ENCODE peak calls at places on chromosomes 1 and 21, in five cellular contexts. One of them, this sample, is unnamed.

GRCh38 chr1:172902861-172903381 is 147.8 kb downstream of the TNFSF18 start:
- DNase-seq in mesenchymal stem cell: peak
- DNase-seq in H1: no peak
- DNase-seq in H9: no peak
- DNase-seq in trophoblast cell: no peak
- DNase-seq in this sample: no peak

GRCh38 chr1:72111662-72112061 is 170.7 kb downstream of the NEGR1 start:
- DNase-seq in H9: no peak
- DNase-seq in mesenchymal stem cell: no peak
- DNase-seq in trophoblast cell: no peak
- DNase-seq in H1: no peak
- DNase-seq in this sample: no peak

GRCh38 chr1:211327341-211327921 is 798 bp downstream of the TRAF5 start:
- DNase-seq in trophoblast cell: peak
- DNase-seq in H9: peak
- DNase-seq in mesenchymal stem cell: peak
- DNase-seq in H1: no peak
- DNase-seq in this sample: no peak

GRCh38 chr1:243407284-243408018 is 151.6 kb downstream of the SDCCAG8 start:
- DNase-seq in trophoblast cell: peak
- DNase-seq in mesenchymal stem cell: peak
- DNase-seq in H9: no peak
- DNase-seq in H1: no peak
- DNase-seq in this sample: no peak

GRCh38 chr1:154609398-154610380 is 1.7 kb upstream of the ADAR start:
- DNase-seq in H1: peak
- DNase-seq in H9: peak
- DNase-seq in trophoblast cell: peak
- DNase-seq in mesenchymal stem cell: peak
- DNase-seq in this sample: no peak

GRCh38 chr1:86821956-86822355 is 92.0 kb downstream of the SELENOF start:
- DNase-seq in mesenchymal stem cell: no peak
- DNase-seq in trophoblast cell: no peak
- DNase-seq in H9: no peak
- DNase-seq in H1: no peak
- DNase-seq in this sample: no peak

GRCh38 chr1:89633745-89634625 is 1.1 kb downstream of the LRRC8C start:
- DNase-seq in mesenchymal stem cell: peak
- DNase-seq in trophoblast cell: peak
- DNase-seq in H1: no peak
- DNase-seq in H9: peak
- DNase-seq in this sample: peak

GRCh38 chr1:118826669-118827068 is 161.5 kb downstream of the TBX15 start:
- DNase-seq in mesenchymal stem cell: no peak
- DNase-seq in H9: no peak
- DNase-seq in trophoblast cell: no peak
- DNase-seq in H1: no peak
- DNase-seq in this sample: no peak

GRCh38 chr1:236137285-236137852 is 5.0 kb upstream of the GPR137B start:
- DNase-seq in mesenchymal stem cell: no peak
- DNase-seq in H9: no peak
- DNase-seq in trophoblast cell: no peak
- DNase-seq in H1: no peak
- DNase-seq in this sample: no peak

GRCh38 chr1:52139817-52140540 is 1.9 kb upstream of the ZFYVE9 start:
- DNase-seq in H9: no peak
- DNase-seq in mesenchymal stem cell: peak
- DNase-seq in trophoblast cell: no peak
- DNase-seq in H1: no peak
- DNase-seq in this sample: no peak

GRCh38 chr1:27538793-27539192 is 48.8 kb upstream of the WASF2 start:
- DNase-seq in mesenchymal stem cell: peak
- DNase-seq in H1: no peak
- DNase-seq in trophoblast cell: no peak
- DNase-seq in H9: no peak
- DNase-seq in this sample: no peak

GRCh38 chr1:17265162-17265561 is 16.3 kb downstream of the PADI3 start:
- DNase-seq in H1: peak
- DNase-seq in mesenchymal stem cell: peak
- DNase-seq in trophoblast cell: no peak
- DNase-seq in H9: peak
- DNase-seq in this sample: no peak

DNA sequence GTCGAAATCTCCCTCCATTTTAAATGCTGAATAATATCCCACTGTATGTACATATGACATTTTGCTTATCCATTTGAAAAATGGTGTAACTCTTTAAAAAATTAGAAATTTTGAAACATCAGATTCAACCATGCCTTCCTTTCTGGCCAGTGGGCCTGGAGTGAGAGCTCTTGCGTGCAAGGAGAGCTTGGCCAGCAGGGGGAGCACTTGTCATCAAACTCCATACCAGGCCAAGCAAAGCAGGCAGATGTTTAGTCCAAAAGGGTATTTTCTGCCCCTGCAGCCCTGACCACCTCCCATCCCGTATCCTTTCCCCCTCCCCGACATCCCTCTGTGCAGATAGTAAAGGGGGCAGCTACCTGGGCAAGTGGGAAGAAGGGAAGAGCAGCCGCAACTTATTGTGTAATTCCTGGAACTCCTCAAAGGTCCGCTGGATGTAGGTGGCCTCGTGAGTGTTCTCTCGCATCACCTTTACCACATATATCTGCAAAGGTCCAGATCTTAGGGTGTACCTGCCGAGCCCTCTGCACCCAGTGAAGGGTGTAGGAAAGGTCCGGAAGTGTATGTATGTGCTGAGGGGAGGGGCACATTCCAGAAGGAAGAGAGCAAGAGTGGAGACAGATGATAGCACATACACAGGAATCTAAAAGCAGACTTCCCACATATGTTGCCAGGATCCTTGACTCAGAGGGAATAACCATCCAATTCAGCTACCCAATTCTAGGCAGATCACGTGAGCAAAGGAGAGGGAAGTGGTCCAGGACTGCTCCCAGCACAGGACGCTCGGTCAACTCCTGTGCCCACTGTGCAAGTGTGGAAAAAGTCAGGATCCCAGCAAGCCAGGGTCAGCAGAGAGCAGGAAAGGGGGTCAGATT is 19.9 kb upstream of the PPP1R15B start:
- DNase-seq in H1: peak
- DNase-seq in trophoblast cell: peak
- DNase-seq in H9: peak
- DNase-seq in mesenchymal stem cell: peak
- DNase-seq in this sample: peak
- H2AFZ ChIP-seq in H1: no peak
- H2AFZ ChIP-seq in trophoblast cell: no peak
- H2AFZ ChIP-seq in H9: no peak
- H2AFZ ChIP-seq in mesenchymal stem cell: no peak
- H2AFZ ChIP-seq in this sample: no peak

GRCh38 chr1:203086992-203087763 is 1.4 kb upstream of the MYOG start:
- DNase-seq in H1: peak
- DNase-seq in mesenchymal stem cell: no peak
- DNase-seq in trophoblast cell: no peak
- DNase-seq in H9: peak
- DNase-seq in this sample: no peak

GRCh38 chr1:203083463-203083921 is 2.3 kb downstream of the MYOG start:
- DNase-seq in trophoblast cell: no peak
- DNase-seq in mesenchymal stem cell: no peak
- DNase-seq in H9: peak
- DNase-seq in H1: no peak
- DNase-seq in this sample: no peak

GRCh38 chr1:203085528-203086406 is at the start of gene MYOG:
- DNase-seq in mesenchymal stem cell: no peak
- DNase-seq in H1: peak
- DNase-seq in trophoblast cell: no peak
- DNase-seq in H9: peak
- DNase-seq in this sample: no peak

GRCh38 chr1:203082571-203083462 is 3.0 kb downstream of the MYOG start:
- DNase-seq in trophoblast cell: no peak
- DNase-seq in H1: no peak
- DNase-seq in mesenchymal stem cell: no peak
- DNase-seq in H9: peak
- DNase-seq in this sample: no peak

GRCh38 chr1:203084588-203085527 is 954 bp downstream of the MYOG start:
- DNase-seq in H1: peak
- DNase-seq in trophoblast cell: no peak
- DNase-seq in H9: peak
- DNase-seq in mesenchymal stem cell: no peak
- DNase-seq in this sample: no peak
- H2BK12ac ChIP-seq in H1: peak
- H2BK12ac ChIP-seq in trophoblast cell: no peak
- H2BK12ac ChIP-seq in H9: no peak
- H2BK12ac ChIP-seq in mesenchymal stem cell: no peak
- H2BK12ac ChIP-seq in this sample: no peak

GRCh38 chr21:43312011-43312410 is 114.9 kb downstream of the SIK1 start:
- DNase-seq in H9: no peak
- DNase-seq in trophoblast cell: no peak
- DNase-seq in mesenchymal stem cell: no peak
- DNase-seq in H1: no peak
- DNase-seq in this sample: no peak

GRCh38 chr21:43315244-43316137 is 111.4 kb downstream of the SIK1 start:
- DNase-seq in trophoblast cell: no peak
- DNase-seq in H1: no peak
- DNase-seq in H9: no peak
- DNase-seq in mesenchymal stem cell: no peak
- DNase-seq in this sample: no peak

GRCh38 chr21:43312751-43313169 is 114.2 kb downstream of the SIK1 start:
- DNase-seq in mesenchymal stem cell: no peak
- DNase-seq in H9: peak
- DNase-seq in H1: no peak
- DNase-seq in trophoblast cell: no peak
- DNase-seq in this sample: no peak

GRCh38 chr21:43313221-43313938 is 113.6 kb downstream of the SIK1 start:
- DNase-seq in H9: no peak
- DNase-seq in mesenchymal stem cell: no peak
- DNase-seq in trophoblast cell: no peak
- DNase-seq in H1: no peak
- DNase-seq in this sample: no peak

DNA sequence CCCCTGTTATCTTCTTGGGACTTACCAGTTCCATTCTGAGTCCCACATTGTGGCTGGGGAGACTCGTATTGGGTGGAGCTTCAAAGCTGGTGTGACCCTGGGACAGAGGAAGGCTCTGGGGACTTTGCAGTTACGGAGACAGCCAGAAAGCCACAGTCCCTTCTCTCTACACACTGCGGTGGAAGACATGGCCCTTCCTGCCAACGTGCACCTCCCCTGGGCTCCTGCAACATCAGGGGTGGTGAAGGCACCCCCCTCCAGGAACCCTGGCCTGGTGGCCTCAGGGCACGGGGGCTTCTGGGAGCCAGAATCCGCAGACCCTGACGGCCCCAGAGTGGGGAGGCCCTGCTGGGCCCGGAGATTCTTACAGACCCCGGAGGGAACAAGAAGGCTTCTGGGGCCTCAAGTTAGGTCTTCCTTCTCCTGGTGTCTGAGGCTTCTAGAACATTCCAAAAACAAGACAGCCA is 113.0 kb downstream of the SIK1 start:
- DNase-seq in mesenchymal stem cell: no peak
- DNase-seq in H1: no peak
- DNase-seq in trophoblast cell: no peak
- DNase-seq in H9: no peak
- DNase-seq in this sample: no peak
- H2AFZ ChIP-seq in mesenchymal stem cell: no peak
- H2AFZ ChIP-seq in H1: no peak
- H2AFZ ChIP-seq in trophoblast cell: no peak
- H2AFZ ChIP-seq in H9: no peak
- H2AFZ ChIP-seq in this sample: no peak

DNA sequence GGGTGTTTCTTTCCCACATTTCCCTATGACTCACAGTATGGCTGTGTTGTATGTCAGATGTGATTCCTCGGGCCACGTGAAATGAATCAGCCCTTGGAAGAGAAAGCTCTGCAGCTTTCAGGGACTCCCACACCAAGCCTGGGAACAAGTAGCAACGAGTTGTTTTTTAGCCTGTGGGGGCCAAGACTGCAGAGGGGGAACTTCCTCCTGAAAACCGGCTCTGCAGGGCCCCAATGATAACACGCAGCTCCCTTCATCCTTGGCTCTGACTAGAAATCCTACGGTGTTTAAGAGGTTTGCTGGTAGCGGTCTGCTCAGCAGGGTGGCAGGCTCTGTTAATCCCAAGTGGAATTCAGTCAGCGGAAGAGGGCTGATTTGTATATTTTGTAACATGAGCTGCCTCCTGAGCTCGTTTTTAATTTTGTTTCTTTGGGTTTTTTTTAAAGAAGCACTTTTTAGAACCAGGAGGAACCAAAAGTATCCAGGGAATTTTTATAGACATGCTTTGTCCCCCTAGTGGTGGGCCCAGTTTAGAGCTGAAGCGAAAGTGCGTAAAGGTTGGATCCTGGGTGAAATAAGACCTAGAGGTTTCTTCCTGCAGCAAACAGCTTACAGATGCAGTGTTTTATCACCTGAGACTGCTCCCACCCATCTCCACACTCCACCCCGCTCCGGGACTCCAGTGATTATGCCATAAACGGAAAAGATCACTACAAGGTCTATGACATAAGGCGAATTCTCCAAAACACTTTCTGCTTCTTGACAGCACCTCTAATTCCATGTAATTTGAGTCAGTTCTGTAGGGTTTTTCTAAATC is 48.8 kb downstream of the LAMC2 start:
- DNase-seq in H1: peak
- DNase-seq in trophoblast cell: peak
- DNase-seq in mesenchymal stem cell: peak
- DNase-seq in H9: peak
- DNase-seq in this sample: peak
- H2BK12ac ChIP-seq in H1: peak
- H2BK12ac ChIP-seq in trophoblast cell: peak
- H2BK12ac ChIP-seq in mesenchymal stem cell: no peak
- H2BK12ac ChIP-seq in H9: no peak
- H2BK12ac ChIP-seq in this sample: no peak

GRCh38 chr1:183676515-183677189 is 23.5 kb upstream of the APOBEC4 start:
- DNase-seq in trophoblast cell: peak
- DNase-seq in H1: no peak
- DNase-seq in mesenchymal stem cell: peak
- DNase-seq in H9: no peak
- DNase-seq in this sample: no peak
- H2AFZ ChIP-seq in trophoblast cell: no peak
- H2AFZ ChIP-seq in H1: no peak
- H2AFZ ChIP-seq in mesenchymal stem cell: no peak
- H2AFZ ChIP-seq in H9: no peak
- H2AFZ ChIP-seq in this sample: peak